ENCODE peak calls at places on chromosomes 5 and 9, in six cellular contexts. U is pancreas, K is fibroblast of lung, P is neural progenitor cell, S is tibial nerve, R is esophagus squamous epithelium. H is an unnamed sample.

GRCh38 chr9:129673602-129674001 is 8.2 kb downstream of the PRRX2 start:
- DNase-seq in K (no peak), R (no peak), S (no peak), U (no peak), P (no peak), H (no peak)

GRCh38 chr5:69295088-69295754 is 37.4 kb downstream of the CCDC125 start:
- DNase-seq in R (no peak), S (no peak), U (no peak), K (peak), P (peak), H (no peak)

GRCh38 chr5:374631-375335 is 53.3 kb downstream of the AHRR start:
- DNase-seq in K (no peak), S (no peak), P (no peak), U (peak), R (no peak), H (no peak)

GRCh38 chr5:134041570-134042411 is 37.0 kb upstream of the VDAC1 start:
- DNase-seq in P (no peak), S (no peak), R (no peak), K (no peak), U (no peak), H (no peak)

GRCh38 chr9:134399435-134400056 is 73.3 kb downstream of the RXRA start:
- DNase-seq in K (peak), P (no peak), R (no peak), S (no peak), U (no peak), H (no peak)

GRCh38 chr9:7089391-7089790 is 331.6 kb downstream of the KDM4C start:
- DNase-seq in P (no peak), K (no peak), U (no peak), R (no peak), S (no peak), H (no peak)

GRCh38 chr9:104553261-104553660 is 15.7 kb upstream of the OR13C8 start:
- DNase-seq in U (no peak), R (no peak), K (no peak), P (no peak), S (no peak), H (no peak)

GRCh38 chr5:157312492-157312891 is 46.6 kb downstream of the CYFIP2 start:
- DNase-seq in P (peak), U (no peak), K (peak), S (no peak), R (no peak), H (peak)

GRCh38 chr9:131837316-131837715 is 97.4 kb upstream of the RAPGEF1 start:
- DNase-seq in S (no peak), P (peak), U (no peak), K (no peak), R (no peak), H (no peak)

GRCh38 chr9:116421006-116421538 is 266.0 kb upstream of the TRIM32 start:
- DNase-seq in P (no peak), R (no peak), K (no peak), U (no peak), S (no peak), H (peak)

GRCh38 chr5:43411489-43411888 is 702 bp downstream of the CCL28 start:
- DNase-seq in U (no peak), P (no peak), K (no peak), R (no peak), S (no peak), H (no peak)

GRCh38 chr9:129633848-129634247 is 7.9 kb downstream of the NTMT1 start:
- DNase-seq in U (no peak), K (no peak), S (no peak), P (no peak), R (no peak), H (no peak)

GRCh38 chr5:175223336-175223735 is 220.6 kb downstream of the DRD1 start:
- DNase-seq in U (no peak), P (peak), S (no peak), R (no peak), K (no peak), H (no peak)

GRCh38 chr5:170184007-170184687 is 48.6 kb upstream of the C5orf58 start:
- DNase-seq in K (peak), U (peak), S (peak), R (no peak), P (peak), H (peak)

GRCh38 chr5:66830636-66831035 is 234.4 kb downstream of the MAST4 start:
- DNase-seq in S (no peak), R (no peak), U (no peak), K (no peak), P (no peak), H (no peak)
- TF ChIP-seq CTCF in S (no peak), R (no peak), U (no peak), K (no peak), P (no peak), H (peak)

GRCh38 chr5:59042683-59043082 is 459.8 kb downstream of the RAB3C start:
- DNase-seq in R (no peak), P (no peak), K (peak), S (peak), U (no peak), H (no peak)

GRCh38 chr5:59042201-59042600 is 459.3 kb downstream of the RAB3C start:
- DNase-seq in K (peak), R (no peak), P (no peak), U (no peak), S (no peak), H (peak)

GRCh38 chr5:59040007-59040803 is 457.3 kb downstream of the RAB3C start:
- DNase-seq in U (no peak), R (no peak), K (peak), S (no peak), P (no peak), H (no peak)

GRCh38 chr5:59040804-59041201 is 457.9 kb downstream of the RAB3C start:
- DNase-seq in R (no peak), U (no peak), P (no peak), S (no peak), K (no peak), H (no peak)

DNA sequence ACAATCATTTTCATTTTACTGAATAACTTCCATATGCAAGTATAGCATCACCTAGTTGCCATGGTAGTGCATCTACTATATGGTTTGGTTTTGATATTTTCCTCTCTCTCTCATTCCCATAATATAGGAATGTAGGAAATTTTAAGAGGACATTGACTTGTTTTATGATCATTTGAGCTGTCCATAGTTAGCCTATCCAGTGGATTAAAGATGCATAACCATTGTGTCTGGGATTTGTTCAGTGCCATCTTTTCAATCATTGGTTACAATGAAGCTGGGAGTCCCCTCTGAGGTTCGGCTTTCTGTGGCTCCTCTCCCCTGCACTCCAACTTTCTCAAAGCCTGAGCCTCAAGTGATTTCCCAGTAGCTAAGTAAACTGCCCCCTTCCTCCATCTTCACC is 458.5 kb downstream of the RAB3C start:
- DNase-seq in K (no peak), U (no peak), P (peak), S (no peak), R (no peak), H (no peak)
- H3K27ac ChIP-seq in K (no peak), U (no peak), P (no peak), S (peak), R (peak), H (no peak)

DNA sequence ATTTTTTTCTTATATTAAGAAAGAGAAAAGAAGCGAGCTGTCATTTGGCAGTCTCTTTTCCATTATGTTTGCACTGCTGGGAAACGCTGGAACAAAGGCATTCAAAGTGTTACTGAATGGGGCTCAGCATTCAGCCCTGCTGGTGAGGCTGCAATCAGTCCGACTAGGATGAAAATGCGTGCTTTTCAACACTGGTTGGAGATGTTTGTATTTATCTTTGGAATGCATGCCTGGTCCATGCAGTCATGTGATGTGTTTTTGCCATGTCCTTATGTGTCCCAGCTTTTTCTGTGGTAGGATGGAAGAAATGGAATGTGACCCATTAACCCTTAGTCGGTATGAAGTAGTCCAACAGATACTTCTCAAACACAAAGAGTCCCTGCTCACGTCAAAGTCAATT is 603.0 kb upstream of the ZNF608 start:
- DNase-seq in U (no peak), P (peak), K (peak), R (no peak), S (no peak), H (no peak)
- TF ChIP-seq CTCF in U (no peak), P (peak), K (no peak), R (no peak), S (no peak), H (no peak)

GRCh38 chr9:81689343-81690175 is at the start of gene TLE1:
- DNase-seq in R (peak), P (peak), S (peak), U (peak), K (peak), H (peak)

GRCh38 chr9:81690251-81690851 is 1.0 kb upstream of the TLE1 start:
- DNase-seq in P (peak), R (no peak), K (no peak), S (no peak), U (no peak), H (peak)

GRCh38 chr9:81685763-81686613 is 3.4 kb downstream of the TLE1 start:
- DNase-seq in P (no peak), R (no peak), S (no peak), U (no peak), K (peak), H (no peak)

GRCh38 chr9:81686614-81687520 is 2.5 kb downstream of the TLE1 start:
- DNase-seq in S (peak), P (peak), K (peak), R (peak), U (peak), H (peak)

DNA sequence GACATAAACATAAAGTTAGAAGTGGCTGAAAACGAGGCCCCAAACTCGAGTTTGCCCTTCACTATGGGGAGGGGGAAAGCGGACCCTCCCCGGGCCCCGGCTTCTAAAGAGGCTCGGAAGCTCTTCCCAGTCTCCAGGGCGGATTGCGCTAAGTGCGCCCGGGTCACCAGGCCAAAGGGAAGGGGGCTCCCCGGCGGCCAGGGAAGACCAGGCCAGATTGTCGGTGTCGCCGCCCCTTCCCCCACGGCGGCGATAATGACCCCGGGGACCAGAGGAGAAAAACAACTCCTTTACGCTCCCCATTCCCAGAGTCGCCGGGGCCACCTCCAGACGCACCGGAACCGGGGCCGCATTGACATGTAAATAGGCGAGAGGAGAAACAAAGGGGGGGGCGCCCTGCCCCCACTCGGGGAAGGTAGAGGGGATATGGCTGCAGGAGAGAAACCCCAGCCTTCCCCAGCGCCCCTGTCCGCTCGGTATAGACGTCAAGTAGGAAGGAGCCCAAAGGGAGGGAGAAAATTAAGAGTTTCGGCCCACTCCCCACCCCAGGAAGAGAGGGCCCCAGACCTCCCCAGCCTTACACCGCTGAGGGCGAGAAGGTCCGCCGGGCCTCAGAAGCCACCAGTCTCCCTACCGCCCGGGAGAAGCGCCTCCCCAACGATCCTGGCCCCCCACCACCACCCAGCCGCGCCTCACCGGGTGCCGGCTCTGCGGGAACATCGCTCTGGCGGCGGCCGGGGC is 1.7 kb downstream of the TLE1 start:
- DNase-seq in K (no peak), R (no peak), U (peak), S (peak), P (peak), H (peak)
- H3K27ac ChIP-seq in K (peak), R (peak), U (peak), S (peak), P (no peak), H (peak)

GRCh38 chr9:137304383-137305059 is 2.5 kb upstream of the NRARP start:
- DNase-seq in K (no peak), S (no peak), P (peak), R (no peak), U (peak), H (no peak)
- TF ChIP-seq CTCF in K (no peak), S (no peak), P (no peak), R (no peak), U (no peak), H (peak)